ENCODE peak calls at places on chromosome 13, in ten cellular contexts. U, Q, I, O, Y, K, J, E, L and D are unnamed samples.

GRCh38 chr13:59690857-59691500 is 472.7 kb downstream of the DIAPH3 start:
- DNase-seq in J (no peak), L (no peak), Y (no peak), K (peak; percentile 6), U (no peak), Q (no peak), O (no peak), I (no peak), E (no peak), D (no peak)

GRCh38 chr13:67052550-67053237 is 177.4 kb downstream of the PCDH9 start:
- DNase-seq in J (no peak), U (no peak), K (no peak), Y (no peak), E (no peak), Q (no peak), L (no peak), O (no peak), I (no peak), D (no peak)

GRCh38 chr13:94799330-94799729 is 87.0 kb upstream of the SOX21 start:
- DNase-seq in I (no peak), E (peak; percentile 5), J (no peak), Y (no peak), L (no peak), Q (no peak), U (no peak), O (no peak), K (no peak), D (no peak)

GRCh38 chr13:101917475-101917810 is 465.0 kb downstream of the ITGBL1 start:
- DNase-seq in L (no peak), K (no peak), I (no peak), Q (no peak), U (no peak), O (no peak), E (no peak), J (no peak), Y (no peak), D (no peak)

GRCh38 chr13:50421457-50422130 is 406.4 kb downstream of the KCNRG start:
- DNase-seq in O (no peak), L (no peak), E (no peak), K (peak; percentile 25), Q (no peak), I (no peak), Y (no peak), U (no peak), J (no peak), D (no peak)

GRCh38 chr13:92843549-92843948 is 383.1 kb upstream of the GPC6 start:
- DNase-seq in U (no peak), I (no peak), J (no peak), Y (no peak), K (peak; percentile 80), O (no peak), L (no peak), E (peak; percentile 73), Q (no peak), D (no peak)

GRCh38 chr13:20489185-20489820 is 36.4 kb downstream of the CRYL1 start:
- DNase-seq in U (no peak), E (peak; percentile 46), L (peak; percentile 49), Y (no peak), J (peak; percentile 52), Q (no peak), I (no peak), O (no peak), K (no peak), D (no peak)

GRCh38 chr13:109729031-109729870 is 57.1 kb downstream of the IRS2 start:
- DNase-seq in L (no peak), U (no peak), J (no peak), O (no peak), Q (no peak), I (no peak), E (peak; percentile 26), K (no peak), Y (no peak), D (no peak)

GRCh38 chr13:102687520-102687919 is 7.3 kb downstream of the METTL21C start:
- DNase-seq in Y (no peak), E (no peak), I (no peak), U (no peak), Q (no peak), O (no peak), J (no peak), K (no peak), L (no peak), D (no peak)

GRCh38 chr13:68897331-68897730 is 1210.3 kb upstream of the ATXN8OS start:
- DNase-seq in Y (no peak), Q (no peak), K (no peak), E (no peak), O (no peak), J (no peak), L (no peak), I (no peak), U (no peak), D (no peak)

GRCh38 chr13:54640719-54641118 is 1612.1 kb downstream of the OLFM4 start:
- DNase-seq in Y (no peak), L (no peak), Q (no peak), U (no peak), O (no peak), J (no peak), I (no peak), E (no peak), K (no peak), D (no peak)

GRCh38 chr13:22106058-22106457 is 435.2 kb downstream of the FGF9 start:
- DNase-seq in U (no peak), I (no peak), Y (no peak), L (no peak), J (no peak), E (no peak), Q (no peak), K (no peak), O (no peak), D (no peak)

GRCh38 chr13:109144693-109145437 is 515.5 kb downstream of the MYO16 start:
- DNase-seq in I (no peak), U (no peak), J (no peak), K (peak; percentile 22), L (no peak), E (no peak), O (no peak), Y (no peak), Q (no peak), D (no peak)

GRCh38 chr13:20359335-20359734 is 127.2 kb upstream of the GJB6 start:
- DNase-seq in Y (no peak), O (no peak), U (no peak), E (peak; percentile 90), I (peak; percentile 96), J (no peak), K (peak; percentile 95), L (no peak), Q (no peak), D (no peak)

GRCh38 chr13:72565893-72566292 is 161.5 kb downstream of the MZT1 start:
- DNase-seq in O (no peak), E (peak; percentile 33), L (no peak), K (peak; percentile 12), U (no peak), I (no peak), J (no peak), Q (no peak), Y (no peak), D (no peak)

GRCh38 chr13:33730147-33730546 is 87.8 kb upstream of the RFC3 start:
- DNase-seq in L (no peak), K (no peak), Q (no peak), O (no peak), U (no peak), E (no peak), I (no peak), Y (no peak), J (no peak), D (no peak)

DNA sequence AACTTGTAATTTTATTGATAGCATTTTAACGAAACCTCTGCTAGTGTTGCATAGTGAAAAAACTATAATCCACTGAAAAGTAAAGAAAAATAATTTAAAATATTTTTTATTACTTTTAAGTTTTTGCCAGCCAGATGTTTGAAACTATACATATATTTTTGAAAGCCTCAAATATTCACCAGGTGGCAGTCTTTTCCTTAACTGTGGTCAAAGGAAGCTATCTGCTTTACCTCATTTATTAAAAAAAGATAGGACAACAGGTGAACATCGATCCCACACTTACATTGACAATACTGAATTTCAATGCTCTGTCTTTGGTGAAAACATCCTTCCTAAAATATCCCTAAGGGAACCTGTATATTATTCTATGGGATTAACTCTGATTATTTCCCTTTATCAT is 100.5 kb downstream of the TRPC4 start:
- DNase-seq in L (no peak), U (no peak), K (no peak), E (peak; percentile 8), Y (no peak), Q (no peak), O (no peak), I (no peak), J (no peak), D (no peak)
- TF ChIP-seq CTCF in L (no peak), U (no peak), K (peak; percentile 32), E (peak; percentile 35), Y (peak; percentile 63), Q (no peak), O (no peak), I (no peak), J (no peak), D (no peak)

DNA sequence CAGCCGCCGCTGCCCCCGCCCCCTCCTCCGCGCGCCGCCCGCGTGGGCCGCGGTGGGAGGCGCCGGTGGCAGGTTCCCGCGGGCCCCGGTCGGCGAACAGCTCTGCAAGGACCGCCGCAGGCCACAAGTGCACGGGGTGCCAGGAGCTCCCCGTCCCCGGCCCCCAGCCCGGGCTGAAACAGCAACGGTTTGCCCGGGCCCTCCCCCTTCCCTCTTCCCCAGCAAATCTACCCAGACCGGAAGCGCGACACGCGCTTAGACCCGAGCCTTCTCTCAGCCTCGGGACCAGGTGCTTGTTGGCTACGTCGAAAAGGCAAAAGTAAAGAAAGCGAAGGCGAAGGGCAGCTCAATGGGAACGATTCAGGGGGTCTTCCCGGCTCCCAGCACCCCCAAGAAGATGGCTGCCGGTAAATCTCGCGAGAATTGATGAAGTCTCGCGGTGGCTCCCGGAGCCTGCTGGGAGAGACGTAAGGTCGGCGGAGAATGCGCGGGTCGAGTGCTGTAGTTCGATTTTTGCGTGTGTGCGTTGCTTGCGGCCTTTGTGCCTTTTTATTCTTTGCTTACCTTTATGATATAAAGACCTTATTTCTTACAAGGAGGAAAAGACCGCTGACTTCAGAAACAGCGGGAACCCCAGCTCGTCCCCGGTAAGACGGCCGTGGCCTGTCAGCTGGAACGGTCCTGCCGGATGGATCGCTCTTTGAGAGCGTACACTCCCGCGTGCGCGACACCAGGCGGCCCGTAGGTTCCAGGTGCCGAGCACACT is at the start of gene RBM26:
- DNase-seq in Q (peak; percentile 78), Y (peak; percentile 96), L (peak; percentile 93), J (peak; percentile 94), O (peak; percentile 96), U (peak; percentile 79), K (peak; percentile 93), E (peak; percentile 97), I (peak; percentile 55), D (peak; percentile 92)
- TF ChIP-seq CTCF in Q (no peak), Y (no peak), L (peak; percentile 24), J (peak; percentile 44), O (no peak), U (no peak), K (no peak), E (no peak), I (peak; percentile 4), D (no peak)

GRCh38 chr13:45393941-45394570 is 24.1 kb downstream of the SLC25A30 start:
- DNase-seq in J (peak; percentile 41), U (no peak), Q (no peak), I (no peak), E (peak; percentile 71), O (peak; percentile 41), K (peak; percentile 56), Y (no peak), L (peak; percentile 40), D (peak; percentile 36)
- TF ChIP-seq CTCF in J (peak; percentile 28), U (no peak), Q (peak; percentile 53), I (peak; percentile 76), E (peak; percentile 79), O (peak; percentile 25), K (peak; percentile 79), Y (peak; percentile 77), L (peak; percentile 38), D (peak; percentile 70)

GRCh38 chr13:42970824-42971669 is 21.0 kb downstream of the EPSTI1 start:
- DNase-seq in Q (no peak), K (peak; percentile 49), Y (peak; percentile 15), E (peak; percentile 36), J (peak; percentile 50), I (no peak), U (no peak), O (peak; percentile 51), L (peak; percentile 38), D (peak; percentile 33)
- TF ChIP-seq CTCF in Q (peak; percentile 57), K (peak; percentile 65), Y (peak; percentile 72), E (peak; percentile 78), J (peak; percentile 73), I (peak; percentile 45), U (peak; percentile 63), O (peak; percentile 71), L (peak; percentile 74), D (peak; percentile 88)